ENCODE peak calls at places on chromosome 22, in four cellular contexts. P is adrenal gland, V is aorta, Y is body of pancreas. H is an unnamed sample. For H3K9me3 and H3K36me3, the result is how much of the 10 kb centered on the place peaks cover.

GRCh38 chr22:27512283-27512761 is 289.2 kb downstream of the MN1 start:
- DNase-seq in P (peak), V (peak), Y (peak), H (peak)

GRCh38 chr22:17743661-17744411 is 30.4 kb downstream of the BID start:
- DNase-seq in P (no peak), V (no peak), Y (no peak), H (no peak)

GRCh38 chr22:43550024-43550620 is 138.3 kb downstream of the MPPED1 start:
- DNase-seq in P (no peak), V (peak), Y (no peak), H (no peak)

GRCh38 chr22:23394525-23395326 is 185.4 kb downstream of the IGLL1 start:
- DNase-seq in P (no peak), V (no peak), Y (no peak), H (no peak)

GRCh38 chr22:29691636-29692326 is 28.0 kb upstream of the CABP7 start:
- DNase-seq in P (no peak), V (no peak), Y (no peak), H (no peak)

GRCh38 chr22:25923952-25924351 is 182.0 kb downstream of the MYO18B start:
- DNase-seq in P (no peak), V (no peak), Y (no peak), H (no peak)

GRCh38 chr22:50114221-50114981 is 24.6 kb downstream of the MOV10L1 start:
- DNase-seq in P (no peak), V (no peak), Y (no peak), H (no peak)

GRCh38 chr22:23289851-23290724 is 109.8 kb downstream of the BCR start:
- DNase-seq in P (peak), V (peak), Y (peak), H (peak)

GRCh38 chr22:22683668-22684361 is 39.4 kb downstream of the GGTLC2 start:
- DNase-seq in P (no peak), V (no peak), Y (no peak), H (no peak)

GRCh38 chr22:25167834-25168601 is 31.6 kb upstream of the CRYBB3 start:
- DNase-seq in P (no peak), V (no peak), Y (no peak), H (no peak)

GRCh38 chr22:24429411-24430365 is 2.3 kb downstream of the ADORA2A start:
- DNase-seq in P (no peak), V (peak), Y (peak), H (peak)

GRCh38 chr22:19723990-19724827 is 870 bp downstream of the GP1BB start:
- DNase-seq in P (no peak), V (no peak), Y (no peak), H (no peak)

GRCh38 chr22:43880743-43881055 is 11.1 kb downstream of the PNPLA5 start:
- DNase-seq in P (peak), V (no peak), Y (no peak), H (no peak)

GRCh38 chr22:49964136-49964492 is 3.5 kb downstream of the PIM3 start:
- DNase-seq in P (no peak), V (peak), Y (no peak), H (no peak)

GRCh38 chr22:25054943-25055511 is 102.5 kb downstream of the KIAA1671 start:
- DNase-seq in P (no peak), V (no peak), Y (no peak), H (peak)

GRCh38 chr22:16955081-16955480 is 52.9 kb downstream of the GAB4 start:
- DNase-seq in P (no peak), V (no peak), Y (no peak), H (no peak)

GRCh38 chr22:37519268-37520195 is at the start of gene CARD10:
- DNase-seq in P (peak), V (no peak), Y (peak), H (peak)

GRCh38 chr22:43001271-43002197 is 13.4 kb downstream of the PACSIN2 start:
- DNase-seq in P (peak), V (peak), Y (no peak), H (no peak)

GRCh38 chr22:35661377-35661937 is 13.2 kb downstream of the APOL6 start:
- DNase-seq in P (peak), V (no peak), Y (no peak), H (no peak)

GRCh38 chr22:29813563-29813962 is 24.5 kb downstream of the ASCC2 start:
- DNase-seq in P (no peak), V (no peak), Y (no peak), H (no peak)

GRCh38 chr22:36546932-36547331 is 18.0 kb upstream of the EIF3D start:
- DNase-seq in P (no peak), V (no peak), Y (no peak), H (peak)

GRCh38 chr22:49882519-49883293 is 29.1 kb downstream of the ZBED4 start:
- DNase-seq in P (no peak), V (no peak), Y (no peak), H (no peak)

GRCh38 chr22:50720861-50721844 is 16.9 kb upstream of the ACR start:
- DNase-seq in P (no peak), V (no peak), Y (no peak), H (no peak)

GRCh38 chr22:30249049-30250038 is 2.8 kb upstream of the LIF start:
- DNase-seq in P (no peak), V (no peak), Y (no peak), H (peak)

GRCh38 chr22:43439368-43440102 is 27.7 kb downstream of the MPPED1 start:
- DNase-seq in P (no peak), V (no peak), Y (no peak), H (no peak)

GRCh38 chr22:48804811-48805301 is 1022.8 kb downstream of the BRD1 start:
- DNase-seq in P (no peak), V (peak), Y (no peak), H (no peak)

GRCh38 chr22:23522642-23523251 is 57.3 kb downstream of the IGLL1 start:
- DNase-seq in P (no peak), V (no peak), Y (no peak), H (no peak)

GRCh38 chr22:43901976-43902643 is 10.3 kb upstream of the PNPLA5 start:
- DNase-seq in P (no peak), V (no peak), Y (no peak), H (peak)

GRCh38 chr22:17119481-17120202 is 1.5 kb downstream of the TMEM121B start:
- DNase-seq in P (no peak), V (peak), Y (no peak), H (no peak)

GRCh38 chr22:36331306-36331911 is 56.4 kb downstream of the MYH9 start:
- DNase-seq in P (peak), V (peak), Y (peak), H (peak)

GRCh38 chr22:44166877-44167276 is 13.8 kb upstream of the PARVG start:
- DNase-seq in P (no peak), V (no peak), Y (no peak), H (no peak)

DNA sequence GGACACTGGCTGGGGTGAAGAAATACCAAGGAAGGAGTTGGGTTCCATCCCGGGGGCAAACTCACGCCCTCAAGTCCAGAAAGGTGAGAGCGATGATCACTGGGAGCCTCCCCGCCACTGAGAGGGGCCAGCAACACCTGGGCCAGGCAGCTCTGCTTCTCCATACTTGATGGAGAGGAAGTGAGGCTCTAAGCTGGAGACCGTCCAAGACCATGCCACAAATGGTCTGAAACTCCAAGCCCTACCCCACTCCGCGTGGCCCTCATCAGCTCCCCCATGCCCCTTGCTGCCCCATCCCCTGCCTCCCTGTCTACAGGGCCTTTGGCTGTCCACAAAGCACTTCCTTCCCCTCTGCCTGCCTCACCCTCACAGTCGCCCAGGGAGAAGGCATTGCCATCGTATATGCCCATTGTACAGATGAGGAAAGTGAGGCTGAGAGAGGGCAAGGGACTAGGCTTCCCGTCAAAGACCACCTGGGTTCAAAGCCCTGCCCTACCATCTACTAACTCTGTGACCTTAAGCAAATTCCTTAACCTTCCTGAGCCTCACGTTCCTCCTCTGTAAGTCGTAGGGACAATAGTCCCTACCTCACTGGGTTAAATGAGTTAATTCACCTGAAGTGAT is 4.4 kb upstream of the PDGFB start:
- DNase-seq in P (no peak), V (no peak), Y (no peak), H (no peak)
- H3K4me3 ChIP-seq in P (no peak), V (no peak), Y (no peak), H (no peak)

GRCh38 chr22:38901111-38901641 is 29.2 kb upstream of the CBX6 start:
- DNase-seq in P (no peak), V (no peak), Y (no peak), H (no peak)

GRCh38 chr22:38907767-38908166 is 35.8 kb upstream of the CBX6 start:
- DNase-seq in P (no peak), V (no peak), Y (no peak), H (no peak)

GRCh38 chr22:38900677-38901076 is 28.7 kb upstream of the CBX6 start:
- DNase-seq in P (no peak), V (no peak), Y (no peak), H (no peak)

GRCh38 chr22:38911434-38911833 is 39.4 kb upstream of the CBX6 start:
- DNase-seq in P (no peak), V (no peak), Y (no peak), H (no peak)

GRCh38 chr22:38906024-38906423 is 34.0 kb upstream of the CBX6 start:
- DNase-seq in P (no peak), V (no peak), Y (no peak), H (no peak)
- H3K9me3 ChIP-seq in P (under half), V (under half), Y (under half), H (under half)

DNA sequence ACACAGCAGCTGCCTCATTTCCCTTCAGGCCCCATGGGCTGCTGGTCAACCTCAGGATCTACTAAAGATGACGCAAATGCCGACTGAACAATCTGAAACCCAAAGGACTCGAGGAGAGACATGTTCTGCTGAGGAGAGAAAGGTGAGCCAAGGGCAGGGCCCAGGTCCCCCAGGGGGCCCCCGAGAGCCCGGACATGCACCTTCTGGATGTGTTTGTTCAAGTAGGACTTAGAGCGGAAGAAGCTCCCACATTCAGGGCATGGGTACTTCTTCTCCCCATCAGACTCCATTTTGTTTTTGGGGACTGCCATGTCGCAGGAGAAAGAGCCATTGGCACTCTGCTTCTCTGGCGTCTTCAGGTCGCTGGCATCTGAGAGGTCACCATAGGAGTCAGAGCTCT is 19.3 kb downstream of the PATZ1 start:
- DNase-seq in P (no peak), V (no peak), Y (no peak), H (no peak)
- H3K36me3 ChIP-seq in P (under half), V (under half), Y (under half), H (under half)

GRCh38 chr22:32804823-32805585 is 3.5 kb downstream of the TIMP3 start:
- DNase-seq in P (peak), V (no peak), Y (no peak), H (no peak)
- H3K4me3 ChIP-seq in P (no peak), V (no peak), Y (no peak), H (no peak)

DNA sequence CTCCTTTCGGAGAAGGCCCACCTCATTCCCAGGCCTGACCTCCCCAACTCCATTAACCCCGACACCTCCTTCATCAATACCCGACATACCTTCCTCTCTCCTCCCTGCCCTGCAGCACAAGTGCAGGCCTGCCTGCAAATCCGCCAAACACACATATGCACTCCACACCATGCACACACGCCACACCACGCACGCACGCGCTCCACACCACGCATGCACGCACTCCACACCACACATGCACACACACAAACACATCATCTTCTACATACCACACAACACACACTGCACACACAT is 629.6 kb downstream of the TBC1D22A start:
- DNase-seq in P (no peak), V (peak), Y (no peak), H (no peak)
- H3K9me3 ChIP-seq in P (under half), V (under half), Y (under half), H (under half)

DNA sequence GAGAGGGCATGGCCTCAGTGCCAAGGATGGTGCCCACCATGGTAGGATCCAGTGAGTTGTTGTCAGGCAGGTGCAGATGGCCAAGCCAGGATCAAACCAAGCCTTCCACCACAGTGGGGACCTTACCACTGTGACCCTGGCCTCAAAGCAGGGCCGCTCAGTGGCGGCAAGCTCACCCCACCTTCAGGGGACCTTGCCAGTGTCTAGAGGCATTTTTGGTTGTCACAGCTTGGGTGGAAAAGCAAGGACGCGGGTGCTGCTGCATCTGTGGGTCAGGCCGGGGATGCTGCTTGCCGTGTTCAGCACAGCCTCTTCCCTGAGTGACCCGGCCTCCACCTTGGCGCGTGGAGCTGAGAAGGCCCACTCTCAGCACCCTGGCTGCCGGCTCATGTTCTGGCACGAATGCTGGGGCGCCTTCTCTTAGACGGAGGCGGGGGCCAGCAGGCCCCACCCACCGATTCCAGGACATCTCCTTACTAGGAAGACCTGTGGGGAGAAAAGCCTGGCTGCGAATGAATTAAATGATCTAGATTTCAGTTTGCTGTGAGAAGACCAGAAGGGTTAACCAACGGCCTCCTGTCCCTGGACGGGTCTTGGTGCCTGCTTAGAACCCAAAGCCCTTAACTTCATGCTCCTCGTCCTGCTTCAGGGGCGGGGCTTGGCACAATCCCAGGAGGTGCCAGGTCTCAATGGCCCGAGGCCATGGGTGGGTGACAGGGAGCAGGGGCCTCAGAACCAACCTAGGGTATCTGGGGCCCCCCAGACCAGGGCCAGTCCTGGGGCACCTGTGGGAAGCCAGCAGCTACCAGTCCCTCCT is 18.9 kb downstream of the TRMU start:
- DNase-seq in P (no peak), V (peak), Y (no peak), H (no peak)
- H3K36me3 ChIP-seq in P (under half), V (under half), Y (under half), H (half or more)

GRCh38 chr22:46063861-46064235 is 86.5 kb upstream of the PPARA start:
- DNase-seq in P (peak), V (no peak), Y (peak), H (no peak)

GRCh38 chr22:46065733-46066454 is 84.4 kb upstream of the PPARA start:
- DNase-seq in P (no peak), V (no peak), Y (no peak), H (no peak)

GRCh38 chr22:46064966-46065666 is 85.2 kb upstream of the PPARA start:
- DNase-seq in P (peak), V (peak), Y (peak), H (no peak)

GRCh38 chr22:46062971-46063631 is 86.1 kb upstream of the WNT7B start:
- DNase-seq in P (peak), V (peak), Y (peak), H (no peak)

GRCh38 chr22:46064236-46064965 is 85.9 kb upstream of the PPARA start:
- DNase-seq in P (peak), V (peak), Y (peak), H (no peak)
- H3K4me3 ChIP-seq in P (no peak), V (peak), Y (no peak), H (peak)

DNA sequence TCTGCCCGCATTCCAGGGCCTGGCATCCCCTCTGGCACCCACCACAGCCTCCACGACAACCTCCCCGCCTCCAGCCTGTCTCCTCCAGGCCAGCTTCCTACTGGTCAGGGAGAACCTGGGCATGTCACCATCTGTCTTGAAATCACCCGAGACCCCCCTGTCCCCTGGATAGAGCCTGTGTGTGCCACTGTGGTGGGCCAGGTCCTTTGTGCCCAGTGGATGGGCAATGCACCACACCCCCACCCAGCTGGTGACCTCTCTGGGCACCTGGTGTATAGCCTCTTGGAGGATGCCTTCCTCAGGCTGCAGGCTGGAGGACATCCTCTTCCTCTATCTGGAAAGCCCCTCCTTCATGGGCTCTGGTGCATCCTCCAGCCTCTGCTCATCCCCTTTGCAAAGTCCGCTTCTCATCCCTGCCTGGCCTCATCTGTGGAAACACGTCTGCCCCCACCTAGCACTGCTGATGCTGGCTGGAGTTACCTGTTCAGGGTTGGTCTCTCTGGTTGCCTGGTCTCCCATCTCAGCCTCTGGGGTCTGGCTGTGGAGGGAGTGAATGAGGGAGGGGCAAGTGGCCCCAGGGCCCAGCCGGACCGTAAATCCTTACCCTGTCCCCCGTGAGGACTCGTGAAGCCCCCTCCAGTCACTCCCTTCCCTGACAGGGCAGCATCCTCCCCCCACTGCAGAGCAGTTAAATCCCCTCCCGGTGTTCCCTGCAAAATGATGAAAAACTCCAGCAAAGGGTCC is 589.6 kb downstream of the TBC1D22A start:
- DNase-seq in P (no peak), V (no peak), Y (no peak), H (no peak)
- H3K9me3 ChIP-seq in P (under half), V (under half), Y (under half), H (under half)

GRCh38 chr22:20808844-20809243 is 34.9 kb downstream of the SERPIND1 start:
- DNase-seq in P (no peak), V (no peak), Y (no peak), H (no peak)

GRCh38 chr22:20803696-20804324 is 29.9 kb downstream of the SERPIND1 start:
- DNase-seq in P (peak), V (no peak), Y (no peak), H (peak)

GRCh38 chr22:20804650-20805049 is 30.7 kb downstream of the SERPIND1 start:
- DNase-seq in P (no peak), V (no peak), Y (no peak), H (no peak)

GRCh38 chr22:20807315-20807752 is 33.4 kb downstream of the SERPIND1 start:
- DNase-seq in P (no peak), V (no peak), Y (no peak), H (peak)

DNA sequence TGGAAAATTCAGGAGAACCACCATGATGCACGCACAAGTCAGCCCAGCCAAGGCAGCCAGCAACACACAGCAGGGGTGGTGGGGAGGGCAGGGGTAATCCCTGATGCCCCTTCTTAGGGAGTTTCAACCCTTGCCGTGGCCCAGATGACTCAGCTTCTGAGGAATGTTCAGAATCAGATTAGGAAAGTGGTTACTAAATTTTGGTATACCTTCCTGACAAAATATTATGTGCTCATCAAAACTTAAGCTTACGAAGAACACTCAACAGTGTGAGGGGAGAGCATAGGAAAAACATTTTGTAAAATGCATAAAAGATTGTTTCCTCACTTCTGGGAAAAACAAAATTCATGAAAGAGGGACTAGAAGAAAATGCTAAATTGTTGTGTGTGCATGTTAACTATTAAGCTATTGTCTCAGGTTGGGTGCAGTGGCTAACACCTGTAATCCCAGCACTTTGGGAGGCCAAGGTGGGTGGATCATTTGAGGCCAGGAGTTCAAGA is 32.1 kb downstream of the SERPIND1 start:
- DNase-seq in P (no peak), V (no peak), Y (no peak), H (peak)
- H3K36me3 ChIP-seq in P (under half), V (under half), Y (under half), H (half or more)